ENCODE peak calls at places on chromosomes 2 and 18, in eight cellular contexts. F is spleen; Q is heart right ventricle; Z is K562; U is cardiac muscle cell; A is effector memory CD4-positive, alpha-beta T cell; R is Panc1; G is prostate gland. B is an unnamed sample.

GRCh38 chr2:2269989-2270562 is 61.0 kb downstream of the MYT1L start:
- DNase-seq in U (no peak), F (no peak), G (no peak), Q (no peak), Z (no peak), A (no peak), R (no peak), B (no peak)

GRCh38 chr2:65913914-65914786 is 481.8 kb upstream of the SPRED2 start:
- DNase-seq in G (no peak), A (no peak), Z (no peak), R (no peak), U (no peak), F (no peak), Q (no peak), B (no peak)

GRCh38 chr18:62018034-62018760 is 125.4 kb upstream of the RNF152 start:
- DNase-seq in R (no peak), Z (no peak), G (peak; percentile 12), Q (peak; percentile 62), A (no peak), U (no peak), F (no peak), B (peak; percentile 78)

GRCh38 chr18:75226301-75226955 is 15.8 kb downstream of the TSHZ1 start:
- DNase-seq in F (peak; percentile 72), Z (no peak), A (no peak), U (peak; percentile 23), G (no peak), R (no peak), Q (no peak), B (no peak)

GRCh38 chr2:41364842-41365241 is 683.0 kb upstream of the PKDCC start:
- DNase-seq in U (no peak), F (no peak), R (no peak), Q (no peak), A (no peak), Z (no peak), G (no peak), B (no peak)

GRCh38 chr2:197096649-197097048 is 170.1 kb upstream of the PGAP1 start:
- DNase-seq in U (no peak), Z (no peak), Q (no peak), A (no peak), R (no peak), F (no peak), G (no peak), B (no peak)

GRCh38 chr2:193776988-193777387 is 1582.3 kb upstream of the TMEFF2 start:
- DNase-seq in U (no peak), G (no peak), R (no peak), Z (no peak), F (no peak), A (no peak), Q (no peak), B (no peak)

GRCh38 chr2:69514406-69514805 is 77.2 kb upstream of the NFU1 start:
- DNase-seq in U (no peak), Z (no peak), Q (no peak), A (no peak), G (no peak), F (no peak), R (no peak), B (no peak)

GRCh38 chr2:69271831-69272257 is 115.2 kb downstream of the GFPT1 start:
- DNase-seq in Q (no peak), F (no peak), R (no peak), A (no peak), U (no peak), G (no peak), Z (no peak), B (no peak)

GRCh38 chr2:12615509-12615908 is 101.2 kb upstream of the TRIB2 start:
- DNase-seq in Z (no peak), G (no peak), R (no peak), A (no peak), Q (no peak), F (no peak), U (no peak), B (no peak)

GRCh38 chr2:218406949-218407703 is 7.5 kb downstream of the CTDSP1 start:
- DNase-seq in U (no peak), F (peak; percentile 89), A (peak; percentile 46), G (peak; percentile 74), Q (peak; percentile 48), Z (no peak), R (no peak), B (peak; percentile 81)

GRCh38 chr2:133526468-133526769 is 41.8 kb downstream of the NCKAP5 start:
- DNase-seq in Z (no peak), A (no peak), G (no peak), R (no peak), Q (no peak), U (no peak), F (no peak), B (no peak)

GRCh38 chr2:206217743-206218520 is 56.5 kb upstream of the ZDBF2 start:
- DNase-seq in Z (no peak), R (no peak), F (no peak), G (no peak), Q (no peak), A (no peak), U (no peak), B (no peak)

GRCh38 chr2:10078001-10078400 is 2.2 kb downstream of the CYS1 start:
- DNase-seq in F (no peak), A (no peak), R (no peak), Q (no peak), Z (no peak), G (no peak), U (no peak), B (no peak)

GRCh38 chr2:10079931-10080535 is at the start of gene CYS1:
- DNase-seq in F (no peak), Q (no peak), Z (peak; percentile 82), G (no peak), A (no peak), R (no peak), U (peak; percentile 52), B (peak; percentile 83)

GRCh38 chr2:10080536-10081304 is 509 bp upstream of the CYS1 start:
- DNase-seq in Q (no peak), R (no peak), G (no peak), F (no peak), A (no peak), Z (no peak), U (no peak), B (no peak)

GRCh38 chr2:10078704-10079191 is 1.5 kb downstream of the CYS1 start:
- DNase-seq in Z (no peak), U (no peak), A (no peak), F (no peak), R (no peak), Q (no peak), G (no peak), B (no peak)

DNA sequence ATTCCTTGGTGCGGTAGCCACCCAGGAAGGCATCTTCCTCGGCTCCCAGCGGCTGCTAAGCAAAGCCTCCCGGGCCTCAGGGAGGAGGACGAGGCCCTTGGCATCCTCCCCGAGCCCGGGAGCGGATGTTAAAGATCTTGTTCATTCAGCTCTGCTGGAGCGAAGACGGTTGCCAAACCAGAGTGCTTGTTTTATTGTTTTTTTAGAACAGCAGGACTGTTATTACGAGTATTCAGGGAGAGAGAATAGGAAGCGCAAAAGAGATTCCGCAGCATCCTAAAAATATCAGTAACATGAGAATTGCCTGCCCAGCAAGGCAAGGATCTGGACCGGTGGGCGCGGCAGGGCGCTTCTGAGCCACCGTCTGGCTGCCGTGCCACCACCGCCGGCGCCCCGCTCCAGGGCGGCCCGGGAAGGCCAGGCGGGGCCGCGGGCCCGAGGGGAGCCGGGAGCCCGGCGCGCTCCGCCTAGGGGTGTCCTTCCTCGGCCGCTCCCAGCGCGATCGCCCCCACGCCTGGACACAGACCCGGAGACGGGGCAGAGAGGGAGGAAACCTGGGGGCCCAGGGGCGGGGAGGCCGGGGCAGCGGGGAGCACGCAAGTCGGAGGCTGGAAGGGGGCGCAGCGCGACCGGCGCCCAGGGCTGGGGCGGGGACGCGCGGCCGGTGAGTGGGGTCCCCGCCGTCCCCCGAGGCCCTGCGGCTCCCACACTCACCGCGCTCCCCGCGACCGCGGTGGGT is 850 bp downstream of the CYS1 start:
- DNase-seq in Q (no peak), Z (no peak), R (no peak), G (peak; percentile 41), A (no peak), F (no peak), U (peak; percentile 59), B (peak; percentile 84)
- H3K27ac ChIP-seq in Q (peak overlapping the region; percentile 46), Z (no peak overlapping the region), R (peak overlapping the region; percentile 83), G (peak overlapping the region; percentile 62), A (no peak overlapping the region), F (peak overlapping the region; percentile 68), U (no peak overlapping the region), B (peak overlapping the region; percentile 67)

DNA sequence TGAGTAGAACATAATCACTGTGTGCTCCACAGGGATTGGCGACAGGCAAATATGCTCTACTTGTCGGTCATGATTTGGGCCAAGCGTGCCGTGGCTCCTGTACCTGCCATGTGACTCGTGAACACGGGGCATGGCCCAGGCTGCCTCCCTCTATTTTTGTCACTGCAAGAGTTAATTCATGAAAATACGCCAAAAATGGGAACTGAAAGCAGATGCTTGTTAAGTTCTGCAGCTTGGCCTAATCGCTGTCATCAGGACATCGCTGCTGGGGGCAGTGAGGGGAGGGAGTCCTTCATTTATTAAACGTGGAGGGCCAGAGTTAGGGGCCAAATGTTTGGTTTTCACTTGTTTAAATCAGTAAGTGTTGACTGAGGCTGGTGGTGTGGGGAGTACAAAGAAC is 177.8 kb downstream of the BCL2 start:
- DNase-seq in F (peak; percentile 82), Q (no peak), G (no peak), Z (no peak), U (no peak), A (no peak), R (no peak), B (no peak)
- H3K4me3 ChIP-seq in F (no peak overlapping the region), Q (no peak overlapping the region), G (no peak overlapping the region), Z (no peak overlapping the region), U (no peak overlapping the region), A (no peak overlapping the region), R (no peak overlapping the region), B (no peak overlapping the region)

DNA sequence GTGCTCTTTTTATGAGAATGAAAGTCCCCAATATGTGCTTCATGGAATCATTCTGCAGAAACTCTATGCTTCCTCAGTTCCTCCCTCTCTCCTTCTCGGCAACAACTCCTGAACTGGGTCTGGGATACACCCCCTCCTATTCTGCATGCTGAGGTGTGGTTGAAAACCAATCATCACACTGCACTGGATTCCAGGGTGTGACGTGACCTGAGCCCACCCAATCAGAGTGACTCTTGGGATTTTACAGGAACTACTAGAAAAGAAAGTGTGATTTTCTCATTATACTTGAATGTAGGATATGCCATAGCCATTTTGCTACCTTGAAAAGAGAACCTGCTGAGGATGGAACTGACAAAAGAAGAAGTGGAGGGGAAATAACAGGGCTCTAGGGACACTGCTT is 36.3 kb downstream of the ACVR1 start:
- DNase-seq in F (no peak), U (no peak), A (no peak), Z (no peak), G (no peak), R (no peak), Q (no peak), B (no peak)
- H3K4me1 ChIP-seq in F (peaks cover 61% of the 10 kb centered on the region), U (peaks cover 42% of the 10 kb centered on the region), A (no peaks in the 10 kb centered on the region), Z (peaks cover 50% of the 10 kb centered on the region), G (no peaks in the 10 kb centered on the region), R (peaks cover 41% of the 10 kb centered on the region), Q (peaks cover 92% of the 10 kb centered on the region), B (peaks cover 8% of the 10 kb centered on the region)

DNA sequence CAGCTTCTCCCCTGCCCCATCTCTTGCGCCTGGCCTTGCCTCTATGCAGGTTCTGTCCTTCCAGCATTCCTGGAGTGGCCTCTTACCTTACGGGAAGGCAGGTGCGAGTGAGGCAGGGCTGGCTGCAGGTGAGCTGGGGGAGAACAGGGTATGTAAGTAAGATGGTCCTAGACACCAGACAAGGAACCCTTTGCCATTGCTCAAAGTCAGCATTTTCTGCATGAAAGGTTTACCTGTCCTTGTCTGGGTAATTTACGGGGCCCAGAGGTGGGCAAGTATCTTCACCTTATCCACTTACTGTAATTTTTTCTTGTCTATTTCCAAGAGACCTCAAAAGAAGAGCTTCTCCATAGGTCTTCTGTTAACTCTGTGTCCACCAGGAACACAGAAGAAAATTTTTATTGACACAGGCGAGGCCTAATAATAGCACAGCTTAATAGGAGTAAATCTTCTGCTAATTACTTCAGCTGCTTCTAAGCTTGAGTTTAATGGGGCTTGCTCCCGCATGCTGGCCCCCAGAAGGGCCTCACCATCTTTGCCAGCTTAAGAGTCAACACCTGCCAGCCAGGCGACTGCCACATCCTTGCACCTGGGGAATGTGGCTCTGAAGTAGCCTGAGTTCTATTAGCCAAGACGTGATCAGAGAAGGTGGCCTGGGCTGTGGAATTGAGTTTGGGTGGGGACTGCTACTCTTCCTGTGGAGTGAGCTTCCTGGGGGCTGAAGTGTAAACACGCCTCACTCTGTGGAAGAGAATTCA is 27.1 kb downstream of the PCARE start:
- DNase-seq in Q (no peak), G (no peak), A (no peak), Z (no peak), F (no peak), U (no peak), R (no peak), B (no peak)
- H3K27ac ChIP-seq in Q (no peak overlapping the region), G (no peak overlapping the region), A (no peak overlapping the region), Z (no peak overlapping the region), F (no peak overlapping the region), U (no peak overlapping the region), R (no peak overlapping the region), B (no peak overlapping the region)